ENCODE peak calls at places on chromosomes 5 and 9, in five cellular contexts. One of them, this sample, is unnamed.

GRCh38 chr9:26995815-26996214 is 9.7 kb downstream of the LRRC19 start:
- DNase-seq in NCI-H2081: no peak
- DNase-seq in psoas muscle: no peak
- DNase-seq in hypothalamus: no peak
- DNase-seq in activated T-helper 1 cell treated with anti-CD3 and anti-CD28 coated beads, Interleukin-12 subunit alpha, Interleukin-12 subunit beta, Interleukin-2, Interleukin-4 antibody, amounts not matched to agents 30 ng/mL and 10 ng/mL and 1 ng/mL, durations not matched to agents 14 hours and 24 hours and 36 hours: no peak
- DNase-seq in this sample: no peak

GRCh38 chr9:76519027-76519835 is 60.2 kb downstream of the GCNT1 start:
- DNase-seq in NCI-H2081: no peak
- DNase-seq in psoas muscle: no peak
- DNase-seq in hypothalamus: no peak
- DNase-seq in activated T-helper 1 cell treated with anti-CD3 and anti-CD28 coated beads, Interleukin-12 subunit alpha, Interleukin-12 subunit beta, Interleukin-2, Interleukin-4 antibody, amounts not matched to agents 30 ng/mL and 10 ng/mL and 1 ng/mL, durations not matched to agents 14 hours and 24 hours and 36 hours: no peak
- DNase-seq in this sample: no peak

GRCh38 chr5:103942587-103943186 is 380.1 kb upstream of the NUDT12 start:
- DNase-seq in NCI-H2081: no peak
- DNase-seq in psoas muscle: no peak
- DNase-seq in hypothalamus: no peak
- DNase-seq in activated T-helper 1 cell treated with anti-CD3 and anti-CD28 coated beads, Interleukin-12 subunit alpha, Interleukin-12 subunit beta, Interleukin-2, Interleukin-4 antibody, amounts not matched to agents 30 ng/mL and 10 ng/mL and 1 ng/mL, durations not matched to agents 14 hours and 24 hours and 36 hours: no peak
- DNase-seq in this sample: no peak

GRCh38 chr9:129208191-129209091 is 30.4 kb upstream of the IER5L start:
- DNase-seq in NCI-H2081: no peak
- DNase-seq in psoas muscle: no peak
- DNase-seq in hypothalamus: no peak
- DNase-seq in activated T-helper 1 cell treated with anti-CD3 and anti-CD28 coated beads, Interleukin-12 subunit alpha, Interleukin-12 subunit beta, Interleukin-2, Interleukin-4 antibody, amounts not matched to agents 30 ng/mL and 10 ng/mL and 1 ng/mL, durations not matched to agents 14 hours and 24 hours and 36 hours: peak; percentile 11
- DNase-seq in this sample: no peak

GRCh38 chr5:56115589-56115988 is 117.5 kb downstream of the ANKRD55 start:
- DNase-seq in NCI-H2081: no peak
- DNase-seq in psoas muscle: no peak
- DNase-seq in hypothalamus: no peak
- DNase-seq in activated T-helper 1 cell treated with anti-CD3 and anti-CD28 coated beads, Interleukin-12 subunit alpha, Interleukin-12 subunit beta, Interleukin-2, Interleukin-4 antibody, amounts not matched to agents 30 ng/mL and 10 ng/mL and 1 ng/mL, durations not matched to agents 14 hours and 24 hours and 36 hours: no peak
- DNase-seq in this sample: no peak

GRCh38 chr9:126222835-126223431 is 103.7 kb upstream of the MVB12B start:
- DNase-seq in NCI-H2081: no peak
- DNase-seq in psoas muscle: no peak
- DNase-seq in hypothalamus: no peak
- DNase-seq in activated T-helper 1 cell treated with anti-CD3 and anti-CD28 coated beads, Interleukin-12 subunit alpha, Interleukin-12 subunit beta, Interleukin-2, Interleukin-4 antibody, amounts not matched to agents 30 ng/mL and 10 ng/mL and 1 ng/mL, durations not matched to agents 14 hours and 24 hours and 36 hours: no peak
- DNase-seq in this sample: no peak

GRCh38 chr9:127311239-127311741 is 46.7 kb downstream of the GARNL3 start:
- DNase-seq in NCI-H2081: no peak
- DNase-seq in psoas muscle: no peak
- DNase-seq in hypothalamus: peak; percentile 2
- DNase-seq in activated T-helper 1 cell treated with anti-CD3 and anti-CD28 coated beads, Interleukin-12 subunit alpha, Interleukin-12 subunit beta, Interleukin-2, Interleukin-4 antibody, amounts not matched to agents 30 ng/mL and 10 ng/mL and 1 ng/mL, durations not matched to agents 14 hours and 24 hours and 36 hours: no peak
- DNase-seq in this sample: peak; percentile 56

GRCh38 chr9:106648799-106649198 is 214.2 kb upstream of the ZNF462 start:
- DNase-seq in NCI-H2081: peak; percentile 0
- DNase-seq in psoas muscle: no peak
- DNase-seq in hypothalamus: no peak
- DNase-seq in activated T-helper 1 cell treated with anti-CD3 and anti-CD28 coated beads, Interleukin-12 subunit alpha, Interleukin-12 subunit beta, Interleukin-2, Interleukin-4 antibody, amounts not matched to agents 30 ng/mL and 10 ng/mL and 1 ng/mL, durations not matched to agents 14 hours and 24 hours and 36 hours: no peak
- DNase-seq in this sample: no peak

GRCh38 chr9:129275626-129276247 is 97.7 kb upstream of the IER5L start:
- DNase-seq in NCI-H2081: no peak
- DNase-seq in psoas muscle: no peak
- DNase-seq in hypothalamus: no peak
- DNase-seq in activated T-helper 1 cell treated with anti-CD3 and anti-CD28 coated beads, Interleukin-12 subunit alpha, Interleukin-12 subunit beta, Interleukin-2, Interleukin-4 antibody, amounts not matched to agents 30 ng/mL and 10 ng/mL and 1 ng/mL, durations not matched to agents 14 hours and 24 hours and 36 hours: no peak
- DNase-seq in this sample: no peak

GRCh38 chr5:40477856-40478546 is 201.7 kb upstream of the PTGER4 start:
- DNase-seq in NCI-H2081: no peak
- DNase-seq in psoas muscle: no peak
- DNase-seq in hypothalamus: no peak
- DNase-seq in activated T-helper 1 cell treated with anti-CD3 and anti-CD28 coated beads, Interleukin-12 subunit alpha, Interleukin-12 subunit beta, Interleukin-2, Interleukin-4 antibody, amounts not matched to agents 30 ng/mL and 10 ng/mL and 1 ng/mL, durations not matched to agents 14 hours and 24 hours and 36 hours: no peak
- DNase-seq in this sample: peak; percentile 82

GRCh38 chr5:139872052-139872766 is 76.6 kb downstream of the PSD2 start:
- DNase-seq in NCI-H2081: no peak
- DNase-seq in psoas muscle: no peak
- DNase-seq in hypothalamus: no peak
- DNase-seq in activated T-helper 1 cell treated with anti-CD3 and anti-CD28 coated beads, Interleukin-12 subunit alpha, Interleukin-12 subunit beta, Interleukin-2, Interleukin-4 antibody, amounts not matched to agents 30 ng/mL and 10 ng/mL and 1 ng/mL, durations not matched to agents 14 hours and 24 hours and 36 hours: no peak
- DNase-seq in this sample: no peak

GRCh38 chr9:88820055-88820454 is 171.2 kb upstream of the S1PR3 start:
- DNase-seq in NCI-H2081: no peak
- DNase-seq in psoas muscle: no peak
- DNase-seq in hypothalamus: no peak
- DNase-seq in activated T-helper 1 cell treated with anti-CD3 and anti-CD28 coated beads, Interleukin-12 subunit alpha, Interleukin-12 subunit beta, Interleukin-2, Interleukin-4 antibody, amounts not matched to agents 30 ng/mL and 10 ng/mL and 1 ng/mL, durations not matched to agents 14 hours and 24 hours and 36 hours: no peak
- DNase-seq in this sample: no peak

GRCh38 chr5:58462154-58462553 is 2.3 kb upstream of the PLK2 start:
- DNase-seq in NCI-H2081: no peak
- DNase-seq in psoas muscle: no peak
- DNase-seq in hypothalamus: no peak
- DNase-seq in activated T-helper 1 cell treated with anti-CD3 and anti-CD28 coated beads, Interleukin-12 subunit alpha, Interleukin-12 subunit beta, Interleukin-2, Interleukin-4 antibody, amounts not matched to agents 30 ng/mL and 10 ng/mL and 1 ng/mL, durations not matched to agents 14 hours and 24 hours and 36 hours: no peak
- DNase-seq in this sample: no peak

GRCh38 chr5:139132515-139132914 is 65.7 kb downstream of the SIL1 start:
- DNase-seq in NCI-H2081: no peak
- DNase-seq in psoas muscle: no peak
- DNase-seq in hypothalamus: no peak
- DNase-seq in activated T-helper 1 cell treated with anti-CD3 and anti-CD28 coated beads, Interleukin-12 subunit alpha, Interleukin-12 subunit beta, Interleukin-2, Interleukin-4 antibody, amounts not matched to agents 30 ng/mL and 10 ng/mL and 1 ng/mL, durations not matched to agents 14 hours and 24 hours and 36 hours: no peak
- DNase-seq in this sample: no peak

This sample was measured in MG63.